ENCODE peak calls at places on chromosomes 16 and 17, in four cellular contexts. C is stimulated activated CD4-positive, alpha-beta T cell treated with anti-CD3 and anti-CD28 coated beads, Interleukin-1b, Interleukin-23, amount 100 ng/mL, for 1 hour; E is CD8-positive, alpha-beta T cell; Q is activated naive CD4-positive, alpha-beta T cell. T is an unnamed sample.

GRCh38 chr17:20207295-20207985 is 198.3 kb downstream of the SPECC1 start:
- DNase-seq in C (no peak), E (no peak), Q (no peak), T (no peak)

GRCh38 chr16:3170440-3171180 is 17.4 kb upstream of the OR1F1 start:
- DNase-seq in C (no peak), E (no peak), Q (no peak), T (no peak)

GRCh38 chr16:66175058-66175457 is 191.4 kb upstream of the CDH5 start:
- DNase-seq in C (no peak), E (no peak), Q (no peak), T (no peak)

GRCh38 chr16:31009894-31010293 is 544 bp downstream of the STX1B start:
- DNase-seq in C (no peak), E (no peak), Q (no peak), T (no peak)

GRCh38 chr17:48994548-48995331 is 2.4 kb upstream of the IGF2BP1 start:
- DNase-seq in C (no peak), E (no peak), Q (no peak), T (no peak)

GRCh38 chr17:78182504-78182903 is 4.3 kb downstream of the TK1 start:
- DNase-seq in C (no peak), E (no peak), Q (no peak), T (no peak)

GRCh38 chr16:11799509-11800384 is 2.7 kb upstream of the ZC3H7A start:
- DNase-seq in C (no peak), E (no peak), Q (no peak), T (no peak)

GRCh38 chr16:28067604-28068382 is 4.3 kb upstream of the GSG1L start:
- DNase-seq in C (no peak), E (no peak), Q (no peak), T (no peak)

GRCh38 chr16:13104772-13105171 is 203.4 kb downstream of the SHISA9 start:
- DNase-seq in C (no peak), E (no peak), Q (no peak), T (no peak)

GRCh38 chr17:61467416-61468262 is 15.4 kb downstream of the TBX4 start:
- DNase-seq in C (no peak), E (no peak), Q (no peak), T (no peak)

GRCh38 chr17:1577186-1577585 is 14.6 kb upstream of the PITPNA start:
- DNase-seq in C (no peak), E (no peak), Q (no peak), T (no peak)

GRCh38 chr16:1706386-1707192 is 594 bp downstream of the MAPK8IP3 start:
- DNase-seq in C (no peak), E (peak), Q (no peak), T (no peak)

GRCh38 chr17:82492647-82493516 is 26.6 kb upstream of the FOXK2 start:
- DNase-seq in C (no peak), E (no peak), Q (no peak), T (no peak)

GRCh38 chr16:58417600-58417999 is 25.3 kb downstream of the GINS3 start:
- DNase-seq in C (no peak), E (no peak), Q (no peak), T (no peak)

GRCh38 chr17:47853616-47854015 is 2.7 kb upstream of the SP6 start:
- DNase-seq in C (no peak), E (no peak), Q (no peak), T (no peak)

GRCh38 chr16:10938321-10938720 is 3.9 kb downstream of the DEXI start:
- DNase-seq in C (no peak), E (no peak), Q (no peak), T (no peak)

GRCh38 chr16:14486520-14487303 is 143.3 kb downstream of the PARN start:
- DNase-seq in C (no peak), E (no peak), Q (no peak), T (no peak)

GRCh38 chr17:2103456-2103855 is 48.6 kb downstream of the HIC1 start:
- DNase-seq in C (no peak), E (no peak), Q (no peak), T (no peak)

GRCh38 chr16:11014159-11014558 is 69.8 kb downstream of the CLEC16A start:
- DNase-seq in C (no peak), E (no peak), Q (no peak), T (no peak)

GRCh38 chr17:3038941-3039340 is 24.5 kb downstream of the OR1D5 start:
- DNase-seq in C (no peak), E (no peak), Q (no peak), T (no peak)

GRCh38 chr16:3716831-3717234 is 491 bp downstream of the TRAP1 start:
- DNase-seq in C (no peak), E (no peak), Q (no peak), T (peak)

GRCh38 chr17:15263206-15263579 is 1.9 kb downstream of the PMP22 start:
- DNase-seq in C (no peak), E (no peak), Q (no peak), T (peak)

GRCh38 chr16:77043076-77043475 is 147.9 kb upstream of the MON1B start:
- DNase-seq in C (no peak), E (no peak), Q (no peak), T (no peak)

GRCh38 chr16:4244881-4245280 is 3.0 kb upstream of the SRL start:
- DNase-seq in C (no peak), E (no peak), Q (no peak), T (no peak)

GRCh38 chr16:10078541-10078949 is 103.7 kb downstream of the GRIN2A start:
- DNase-seq in C (no peak), E (no peak), Q (no peak), T (peak)

GRCh38 chr16:67199808-67200198 is 872 bp downstream of the ELMO3 start:
- DNase-seq in C (no peak), E (no peak), Q (no peak), T (no peak)

GRCh38 chr17:51029568-51030463 is 90.9 kb downstream of the SPAG9 start:
- DNase-seq in C (no peak), E (no peak), Q (no peak), T (no peak)

GRCh38 chr17:44084131-44084538 is 13.6 kb downstream of the G6PC3 start:
- DNase-seq in C (no peak), E (peak), Q (no peak), T (no peak)

GRCh38 chr16:29714972-29715371 is 30.8 kb downstream of the C16orf54 start:
- DNase-seq in C (no peak), E (no peak), Q (no peak), T (no peak)

GRCh38 chr16:87468550-87468949 is 24.3 kb downstream of the ZCCHC14 start:
- DNase-seq in C (no peak), E (no peak), Q (no peak), T (no peak)

GRCh38 chr16:22325598-22326368 is 28.6 kb downstream of the POLR3E start:
- DNase-seq in C (no peak), E (no peak), Q (no peak), T (no peak)

GRCh38 chr16:75572859-75573542 is 6.8 kb downstream of the GABARAPL2 start:
- DNase-seq in C (no peak), E (no peak), Q (no peak), T (no peak)

GRCh38 chr16:4631444-4631843 is 6.8 kb downstream of the MGRN1 start:
- DNase-seq in C (no peak), E (no peak), Q (no peak), T (no peak)

GRCh38 chr17:83191388-83192160 is 112.2 kb downstream of the METRNL start:
- DNase-seq in C (no peak), E (no peak), Q (no peak), T (no peak)

T was measured in neuronal stem cell.